ENCODE peak calls at places on chromosome 19, in five cellular contexts. A is trophoblast cell, P is neuronal stem cell, G is H9, X is H1. L is an unnamed sample.

GRCh38 chr19:50327461-50328256 is 1.5 kb downstream of the KCNC3 start:
- DNase-seq in A (no peak), P (no peak), G (no peak), X (no peak), L (no peak)

GRCh38 chr19:33302974-33303790 is 848 bp upstream of the CEBPA start:
- DNase-seq in A (peak), P (no peak), G (peak), X (peak), L (peak)

GRCh38 chr19:6654347-6655310 is 15.3 kb downstream of the TNFSF14 start:
- DNase-seq in A (no peak), P (no peak), G (no peak), X (no peak), L (no peak)

GRCh38 chr19:50669319-50670101 is 20.3 kb downstream of the C19orf81 start:
- DNase-seq in A (peak), P (no peak), G (no peak), X (peak), L (no peak)

GRCh38 chr19:10364644-10365043 is 15.7 kb downstream of the TYK2 start:
- DNase-seq in A (no peak), P (no peak), G (no peak), X (no peak), L (no peak)

GRCh38 chr19:1248454-1249297 is at the start of gene MIDN:
- DNase-seq in A (peak), P (no peak), G (peak), X (peak), L (peak)

GRCh38 chr19:3338541-3339181 is 27.7 kb upstream of the NFIC start:
- DNase-seq in A (no peak), P (no peak), G (no peak), X (no peak), L (peak)

GRCh38 chr19:16603090-16603489 is 24.9 kb downstream of the MED26 start:
- DNase-seq in A (no peak), P (no peak), G (no peak), X (no peak), L (no peak)

GRCh38 chr19:10237702-10238101 is 6.6 kb upstream of the S1PR2 start:
- DNase-seq in A (no peak), P (no peak), G (no peak), X (no peak), L (no peak)

GRCh38 chr19:12668937-12669271 is 2.3 kb downstream of the WDR83 start:
- DNase-seq in A (peak), P (no peak), G (no peak), X (peak), L (peak)

GRCh38 chr19:43634877-43635560 is 4.6 kb downstream of the CADM4 start:
- DNase-seq in A (no peak), P (peak), G (peak), X (peak), L (no peak)

GRCh38 chr19:4474504-4475136 is 2.5 kb downstream of the HDGFL2 start:
- DNase-seq in A (peak), P (peak), G (peak), X (peak), L (peak)

GRCh38 chr19:3389876-3390361 is 23.5 kb downstream of the NFIC start:
- DNase-seq in A (no peak), P (no peak), G (peak), X (peak), L (peak)

GRCh38 chr19:38508507-38508906 is 75.0 kb downstream of the RYR1 start:
- DNase-seq in A (no peak), P (no peak), G (no peak), X (no peak), L (no peak)

GRCh38 chr19:38509027-38509426 is 75.5 kb downstream of the RYR1 start:
- DNase-seq in A (no peak), P (no peak), G (no peak), X (no peak), L (no peak)

GRCh38 chr19:38506375-38506722 is 72.9 kb downstream of the RYR1 start:
- DNase-seq in A (no peak), P (no peak), G (no peak), X (no peak), L (no peak)

GRCh38 chr19:38506723-38507550 is 73.4 kb downstream of the RYR1 start:
- DNase-seq in A (peak), P (peak), G (peak), X (peak), L (peak)

DNA sequence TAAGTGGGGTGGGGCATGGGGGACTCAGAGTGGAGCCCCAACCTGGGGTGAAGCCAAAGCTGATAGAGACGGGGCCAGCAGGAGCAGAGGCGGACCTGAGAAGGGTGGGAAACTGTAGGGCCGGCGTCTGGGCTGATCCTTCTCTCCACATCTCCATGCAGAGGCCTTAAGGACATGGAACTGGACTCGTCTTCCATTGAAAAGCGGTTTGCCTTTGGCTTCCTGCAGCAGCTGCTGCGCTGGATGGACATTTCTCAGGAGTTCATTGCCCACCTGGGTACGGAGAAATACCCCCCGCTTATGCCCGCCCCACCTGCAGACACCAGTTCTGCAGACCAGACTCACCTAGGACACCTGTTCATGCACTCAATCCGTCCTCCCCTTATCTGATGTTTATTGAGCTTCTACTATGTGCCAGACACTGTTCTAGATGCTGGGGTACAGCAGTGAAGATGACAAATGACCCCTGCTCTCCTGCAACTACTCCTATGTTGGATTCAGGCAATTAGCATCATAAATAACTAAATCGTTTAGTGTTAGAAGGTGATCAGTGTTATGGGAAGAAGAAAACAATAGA is 74.1 kb downstream of the RYR1 start:
- DNase-seq in A (no peak), P (no peak), G (no peak), X (no peak), L (no peak)
- H2BK12ac ChIP-seq in A (no peak), P (no peak), G (no peak), X (no peak), L (no peak)

GRCh38 chr19:39074942-39075341 is 9.2 kb upstream of the ACP7 start:
- DNase-seq in A (no peak), P (no peak), G (no peak), X (no peak), L (no peak)

GRCh38 chr19:39077323-39077722 is 6.8 kb upstream of the ACP7 start:
- DNase-seq in A (no peak), P (no peak), G (no peak), X (no peak), L (no peak)

GRCh38 chr19:39078436-39079200 is 5.5 kb upstream of the ACP7 start:
- DNase-seq in A (peak), P (no peak), G (no peak), X (no peak), L (peak)

GRCh38 chr19:39070888-39071287 is 13.3 kb upstream of the ACP7 start:
- DNase-seq in A (no peak), P (no peak), G (no peak), X (no peak), L (peak)

GRCh38 chr19:39074205-39074692 is 9.9 kb upstream of the ACP7 start:
- DNase-seq in A (no peak), P (no peak), G (no peak), X (no peak), L (no peak)
- H2AK5ac ChIP-seq in A (no peak), P (no peak), G (no peak), X (no peak), L (no peak)

GRCh38 chr19:44723952-44724319 is 24.6 kb upstream of the BCL3 start:
- DNase-seq in A (peak), P (peak), G (peak), X (peak), L (peak)
- H2BK12ac ChIP-seq in A (no peak), P (no peak), G (no peak), X (peak), L (peak)

GRCh38 chr19:46350758-46351159 is 3.9 kb downstream of the PPP5C start:
- DNase-seq in A (no peak), P (no peak), G (no peak), X (no peak), L (no peak)
- H2AK5ac ChIP-seq in A (no peak), P (no peak), G (no peak), X (peak), L (peak)

GRCh38 chr19:48175578-48175977 is 5.1 kb downstream of the ZSWIM9 start:
- DNase-seq in A (no peak), P (no peak), G (no peak), X (no peak), L (no peak)
- H2BK12ac ChIP-seq in A (no peak), P (no peak), G (no peak), X (no peak), L (no peak)

GRCh38 chr19:38663957-38664502 is 16.6 kb downstream of the ACTN4 start:
- DNase-seq in A (no peak), P (no peak), G (no peak), X (no peak), L (no peak)
- H2AK5ac ChIP-seq in A (no peak), P (peak), G (no peak), X (peak), L (peak)

GRCh38 chr19:47363758-47364529 is 14.8 kb downstream of the DHX34 start:
- DNase-seq in A (peak), P (no peak), G (peak), X (no peak), L (peak)
- H2BK12ac ChIP-seq in A (no peak), P (no peak), G (no peak), X (no peak), L (no peak)

L was measured in mesenchymal stem cell.